ENCODE peak calls at places on chromosomes 16 and 17, in five cellular contexts. One of them, this sample, is unnamed.

GRCh38 chr16:10679921-10680320 is 14.8 kb downstream of the TEKT5 start:
- DNase-seq in WERI-Rb-1: no peak
- DNase-seq in cerebellum: no peak
- DNase-seq in activated effector memory CD4-positive, alpha-beta T cell treated with anti-CD3 and anti-CD28 coated beads, Interleukin-2, amount 50 U/mL, for 16 hours: no peak
- DNase-seq in progenitor cell of endocrine pancreas: no peak
- DNase-seq in this sample: no peak

GRCh38 chr17:48740537-48740936 is 12.0 kb upstream of the HOXB13 start:
- DNase-seq in WERI-Rb-1: no peak
- DNase-seq in cerebellum: no peak
- DNase-seq in activated effector memory CD4-positive, alpha-beta T cell treated with anti-CD3 and anti-CD28 coated beads, Interleukin-2, amount 50 U/mL, for 16 hours: peak
- DNase-seq in progenitor cell of endocrine pancreas: no peak
- DNase-seq in this sample: no peak

GRCh38 chr17:40879026-40879425 is 6.0 kb downstream of the KRT20 start:
- DNase-seq in WERI-Rb-1: no peak
- DNase-seq in cerebellum: no peak
- DNase-seq in activated effector memory CD4-positive, alpha-beta T cell treated with anti-CD3 and anti-CD28 coated beads, Interleukin-2, amount 50 U/mL, for 16 hours: no peak
- DNase-seq in progenitor cell of endocrine pancreas: no peak
- DNase-seq in this sample: no peak

GRCh38 chr17:43839670-43840101 is 6.7 kb upstream of the MPP3 start:
- DNase-seq in WERI-Rb-1: peak
- DNase-seq in cerebellum: peak
- DNase-seq in activated effector memory CD4-positive, alpha-beta T cell treated with anti-CD3 and anti-CD28 coated beads, Interleukin-2, amount 50 U/mL, for 16 hours: no peak
- DNase-seq in progenitor cell of endocrine pancreas: no peak
- DNase-seq in this sample: no peak

GRCh38 chr17:79398441-79398840 is 212.4 kb downstream of the RBFOX3 start:
- DNase-seq in WERI-Rb-1: no peak
- DNase-seq in cerebellum: no peak
- DNase-seq in activated effector memory CD4-positive, alpha-beta T cell treated with anti-CD3 and anti-CD28 coated beads, Interleukin-2, amount 50 U/mL, for 16 hours: no peak
- DNase-seq in progenitor cell of endocrine pancreas: no peak
- DNase-seq in this sample: no peak

GRCh38 chr17:79945591-79946255 is 89.9 kb downstream of the TBC1D16 start:
- DNase-seq in WERI-Rb-1: no peak
- DNase-seq in cerebellum: no peak
- DNase-seq in activated effector memory CD4-positive, alpha-beta T cell treated with anti-CD3 and anti-CD28 coated beads, Interleukin-2, amount 50 U/mL, for 16 hours: peak
- DNase-seq in progenitor cell of endocrine pancreas: no peak
- DNase-seq in this sample: no peak

GRCh38 chr16:73202176-73202729 is 154.3 kb upstream of the ZFHX3 start:
- DNase-seq in WERI-Rb-1: no peak
- DNase-seq in cerebellum: no peak
- DNase-seq in activated effector memory CD4-positive, alpha-beta T cell treated with anti-CD3 and anti-CD28 coated beads, Interleukin-2, amount 50 U/mL, for 16 hours: no peak
- DNase-seq in progenitor cell of endocrine pancreas: no peak
- DNase-seq in this sample: no peak

GRCh38 chr16:57815987-57816745 is 13.9 kb upstream of the KIFC3 start:
- DNase-seq in WERI-Rb-1: peak
- DNase-seq in cerebellum: no peak
- DNase-seq in activated effector memory CD4-positive, alpha-beta T cell treated with anti-CD3 and anti-CD28 coated beads, Interleukin-2, amount 50 U/mL, for 16 hours: peak
- DNase-seq in progenitor cell of endocrine pancreas: peak
- DNase-seq in this sample: peak

GRCh38 chr17:27417596-27418365 is 38.5 kb upstream of the KSR1 start:
- DNase-seq in WERI-Rb-1: no peak
- DNase-seq in cerebellum: no peak
- DNase-seq in activated effector memory CD4-positive, alpha-beta T cell treated with anti-CD3 and anti-CD28 coated beads, Interleukin-2, amount 50 U/mL, for 16 hours: peak
- DNase-seq in progenitor cell of endocrine pancreas: no peak
- DNase-seq in this sample: no peak

GRCh38 chr16:70437017-70437581 is 1.8 kb downstream of the ST3GAL2 start:
- DNase-seq in WERI-Rb-1: peak
- DNase-seq in cerebellum: no peak
- DNase-seq in activated effector memory CD4-positive, alpha-beta T cell treated with anti-CD3 and anti-CD28 coated beads, Interleukin-2, amount 50 U/mL, for 16 hours: no peak
- DNase-seq in progenitor cell of endocrine pancreas: no peak
- DNase-seq in this sample: peak

GRCh38 chr17:79951361-79952264 is 84.1 kb downstream of the TBC1D16 start:
- DNase-seq in WERI-Rb-1: peak
- DNase-seq in cerebellum: no peak
- DNase-seq in activated effector memory CD4-positive, alpha-beta T cell treated with anti-CD3 and anti-CD28 coated beads, Interleukin-2, amount 50 U/mL, for 16 hours: peak
- DNase-seq in progenitor cell of endocrine pancreas: no peak
- DNase-seq in this sample: no peak

GRCh38 chr17:48970865-48971687 is 2.7 kb upstream of the GIP start:
- DNase-seq in WERI-Rb-1: peak
- DNase-seq in cerebellum: no peak
- DNase-seq in activated effector memory CD4-positive, alpha-beta T cell treated with anti-CD3 and anti-CD28 coated beads, Interleukin-2, amount 50 U/mL, for 16 hours: no peak
- DNase-seq in progenitor cell of endocrine pancreas: no peak
- DNase-seq in this sample: no peak

GRCh38 chr17:49775546-49776260 is 11.8 kb upstream of the FAM117A start:
- DNase-seq in WERI-Rb-1: no peak
- DNase-seq in cerebellum: no peak
- DNase-seq in activated effector memory CD4-positive, alpha-beta T cell treated with anti-CD3 and anti-CD28 coated beads, Interleukin-2, amount 50 U/mL, for 16 hours: no peak
- DNase-seq in progenitor cell of endocrine pancreas: no peak
- DNase-seq in this sample: no peak

GRCh38 chr16:12387786-12388185 is 411.3 kb downstream of the SNX29 start:
- DNase-seq in WERI-Rb-1: no peak
- DNase-seq in cerebellum: no peak
- DNase-seq in activated effector memory CD4-positive, alpha-beta T cell treated with anti-CD3 and anti-CD28 coated beads, Interleukin-2, amount 50 U/mL, for 16 hours: no peak
- DNase-seq in progenitor cell of endocrine pancreas: no peak
- DNase-seq in this sample: no peak

GRCh38 chr16:80671281-80671849 is 130.6 kb downstream of the DYNLRB2 start:
- DNase-seq in WERI-Rb-1: no peak
- DNase-seq in cerebellum: no peak
- DNase-seq in activated effector memory CD4-positive, alpha-beta T cell treated with anti-CD3 and anti-CD28 coated beads, Interleukin-2, amount 50 U/mL, for 16 hours: no peak
- DNase-seq in progenitor cell of endocrine pancreas: no peak
- DNase-seq in this sample: no peak

GRCh38 chr17:73667184-73667959 is 23.1 kb upstream of the SDK2 start:
- DNase-seq in WERI-Rb-1: no peak
- DNase-seq in cerebellum: no peak
- DNase-seq in activated effector memory CD4-positive, alpha-beta T cell treated with anti-CD3 and anti-CD28 coated beads, Interleukin-2, amount 50 U/mL, for 16 hours: no peak
- DNase-seq in progenitor cell of endocrine pancreas: no peak
- DNase-seq in this sample: no peak

GRCh38 chr17:29179232-29180036 is 764 bp downstream of the MYO18A start:
- DNase-seq in WERI-Rb-1: peak
- DNase-seq in cerebellum: no peak
- DNase-seq in activated effector memory CD4-positive, alpha-beta T cell treated with anti-CD3 and anti-CD28 coated beads, Interleukin-2, amount 50 U/mL, for 16 hours: peak
- DNase-seq in progenitor cell of endocrine pancreas: peak
- DNase-seq in this sample: peak

GRCh38 chr17:16934836-16935235 is 37.1 kb downstream of the TNFRSF13B start:
- DNase-seq in WERI-Rb-1: no peak
- DNase-seq in cerebellum: no peak
- DNase-seq in activated effector memory CD4-positive, alpha-beta T cell treated with anti-CD3 and anti-CD28 coated beads, Interleukin-2, amount 50 U/mL, for 16 hours: peak
- DNase-seq in progenitor cell of endocrine pancreas: no peak
- DNase-seq in this sample: peak

GRCh38 chr16:3098459-3099394 is at the start of gene ZSCAN10:
- DNase-seq in WERI-Rb-1: no peak
- DNase-seq in cerebellum: no peak
- DNase-seq in activated effector memory CD4-positive, alpha-beta T cell treated with anti-CD3 and anti-CD28 coated beads, Interleukin-2, amount 50 U/mL, for 16 hours: no peak
- DNase-seq in progenitor cell of endocrine pancreas: no peak
- DNase-seq in this sample: peak

GRCh38 chr17:8997994-8998628 is 23.2 kb upstream of the NTN1 start:
- DNase-seq in WERI-Rb-1: peak
- DNase-seq in cerebellum: no peak
- DNase-seq in activated effector memory CD4-positive, alpha-beta T cell treated with anti-CD3 and anti-CD28 coated beads, Interleukin-2, amount 50 U/mL, for 16 hours: peak
- DNase-seq in progenitor cell of endocrine pancreas: peak
- DNase-seq in this sample: peak

GRCh38 chr16:14509675-14510132 is 120.4 kb downstream of the PARN start:
- DNase-seq in WERI-Rb-1: no peak
- DNase-seq in cerebellum: no peak
- DNase-seq in activated effector memory CD4-positive, alpha-beta T cell treated with anti-CD3 and anti-CD28 coated beads, Interleukin-2, amount 50 U/mL, for 16 hours: no peak
- DNase-seq in progenitor cell of endocrine pancreas: no peak
- DNase-seq in this sample: no peak

GRCh38 chr16:49788936-49789335 is 67.0 kb downstream of the ZNF423 start:
- DNase-seq in WERI-Rb-1: no peak
- DNase-seq in cerebellum: no peak
- DNase-seq in activated effector memory CD4-positive, alpha-beta T cell treated with anti-CD3 and anti-CD28 coated beads, Interleukin-2, amount 50 U/mL, for 16 hours: no peak
- DNase-seq in progenitor cell of endocrine pancreas: no peak
- DNase-seq in this sample: no peak

GRCh38 chr17:81099888-81100287 is 64.9 kb downstream of the BAIAP2 start:
- DNase-seq in WERI-Rb-1: no peak
- DNase-seq in cerebellum: no peak
- DNase-seq in activated effector memory CD4-positive, alpha-beta T cell treated with anti-CD3 and anti-CD28 coated beads, Interleukin-2, amount 50 U/mL, for 16 hours: no peak
- DNase-seq in progenitor cell of endocrine pancreas: no peak
- DNase-seq in this sample: no peak

GRCh38 chr16:50653633-50654524 is 27.2 kb downstream of the SNX20 start:
- DNase-seq in WERI-Rb-1: peak
- DNase-seq in cerebellum: no peak
- DNase-seq in activated effector memory CD4-positive, alpha-beta T cell treated with anti-CD3 and anti-CD28 coated beads, Interleukin-2, amount 50 U/mL, for 16 hours: no peak
- DNase-seq in progenitor cell of endocrine pancreas: peak
- DNase-seq in this sample: no peak

GRCh38 chr17:19320876-19321275 is 41.6 kb downstream of the B9D1 start:
- DNase-seq in WERI-Rb-1: no peak
- DNase-seq in cerebellum: no peak
- DNase-seq in activated effector memory CD4-positive, alpha-beta T cell treated with anti-CD3 and anti-CD28 coated beads, Interleukin-2, amount 50 U/mL, for 16 hours: no peak
- DNase-seq in progenitor cell of endocrine pancreas: no peak
- DNase-seq in this sample: no peak

GRCh38 chr16:10683160-10683559 is 11.6 kb downstream of the TEKT5 start:
- DNase-seq in WERI-Rb-1: peak
- DNase-seq in cerebellum: no peak
- DNase-seq in activated effector memory CD4-positive, alpha-beta T cell treated with anti-CD3 and anti-CD28 coated beads, Interleukin-2, amount 50 U/mL, for 16 hours: no peak
- DNase-seq in progenitor cell of endocrine pancreas: no peak
- DNase-seq in this sample: peak

GRCh38 chr17:61403846-61404701 is 4.4 kb downstream of the TBX2 start:
- DNase-seq in WERI-Rb-1: no peak
- DNase-seq in cerebellum: no peak
- DNase-seq in activated effector memory CD4-positive, alpha-beta T cell treated with anti-CD3 and anti-CD28 coated beads, Interleukin-2, amount 50 U/mL, for 16 hours: no peak
- DNase-seq in progenitor cell of endocrine pancreas: no peak
- DNase-seq in this sample: no peak

GRCh38 chr17:4172356-4172755 is 29.4 kb downstream of the CYB5D2 start:
- DNase-seq in WERI-Rb-1: no peak
- DNase-seq in cerebellum: no peak
- DNase-seq in activated effector memory CD4-positive, alpha-beta T cell treated with anti-CD3 and anti-CD28 coated beads, Interleukin-2, amount 50 U/mL, for 16 hours: no peak
- DNase-seq in progenitor cell of endocrine pancreas: no peak
- DNase-seq in this sample: no peak

GRCh38 chr16:3879258-3879886 is 1.1 kb downstream of the CREBBP start:
- DNase-seq in WERI-Rb-1: peak
- DNase-seq in cerebellum: no peak
- DNase-seq in activated effector memory CD4-positive, alpha-beta T cell treated with anti-CD3 and anti-CD28 coated beads, Interleukin-2, amount 50 U/mL, for 16 hours: peak
- DNase-seq in progenitor cell of endocrine pancreas: no peak
- DNase-seq in this sample: peak

GRCh38 chr17:81371910-81372760 is 23.1 kb upstream of the BAHCC1 start:
- DNase-seq in WERI-Rb-1: peak
- DNase-seq in cerebellum: no peak
- DNase-seq in activated effector memory CD4-positive, alpha-beta T cell treated with anti-CD3 and anti-CD28 coated beads, Interleukin-2, amount 50 U/mL, for 16 hours: no peak
- DNase-seq in progenitor cell of endocrine pancreas: no peak
- DNase-seq in this sample: no peak

GRCh38 chr17:79985361-79985760 is 50.3 kb downstream of the TBC1D16 start:
- DNase-seq in WERI-Rb-1: no peak
- DNase-seq in cerebellum: no peak
- DNase-seq in activated effector memory CD4-positive, alpha-beta T cell treated with anti-CD3 and anti-CD28 coated beads, Interleukin-2, amount 50 U/mL, for 16 hours: no peak
- DNase-seq in progenitor cell of endocrine pancreas: no peak
- DNase-seq in this sample: no peak

GRCh38 chr16:4314532-4315184 is 1.2 kb upstream of the GLIS2 start:
- DNase-seq in WERI-Rb-1: no peak
- DNase-seq in cerebellum: no peak
- DNase-seq in activated effector memory CD4-positive, alpha-beta T cell treated with anti-CD3 and anti-CD28 coated beads, Interleukin-2, amount 50 U/mL, for 16 hours: peak
- DNase-seq in progenitor cell of endocrine pancreas: no peak
- DNase-seq in this sample: peak

This sample was measured in D341Med.